ENCODE peak calls at places on chromosomes 16 and 17, in seven cellular contexts. One of them, this sample, is unnamed.

GRCh38 chr17:80027043-80027435 is 8.6 kb downstream of the TBC1D16 start:
- DNase-seq in uterus: no peak
- DNase-seq in prostate gland: no peak
- DNase-seq in H1: no peak
- DNase-seq in adrenal gland: no peak
- DNase-seq in sigmoid colon: no peak
- DNase-seq in A549: no peak
- DNase-seq in this sample: no peak

GRCh38 chr17:49486012-49486641 is 9.0 kb upstream of the NGFR start:
- DNase-seq in prostate gland: no peak
- DNase-seq in uterus: no peak
- DNase-seq in adrenal gland: no peak
- DNase-seq in H1: peak
- DNase-seq in sigmoid colon: no peak
- DNase-seq in A549: no peak
- DNase-seq in this sample: no peak

GRCh38 chr16:84940670-84941551 is 70.4 kb downstream of the ZDHHC7 start:
- DNase-seq in adrenal gland: no peak
- DNase-seq in A549: no peak
- DNase-seq in H1: no peak
- DNase-seq in sigmoid colon: peak
- DNase-seq in prostate gland: no peak
- DNase-seq in uterus: peak
- DNase-seq in this sample: no peak

GRCh38 chr17:36816889-36817288 is 120.4 kb upstream of the LHX1 start:
- DNase-seq in sigmoid colon: no peak
- DNase-seq in adrenal gland: no peak
- DNase-seq in H1: no peak
- DNase-seq in A549: no peak
- DNase-seq in uterus: no peak
- DNase-seq in prostate gland: no peak
- DNase-seq in this sample: no peak

GRCh38 chr16:19871721-19872120 is 12.9 kb downstream of the GPRC5B start:
- DNase-seq in uterus: no peak
- DNase-seq in H1: no peak
- DNase-seq in sigmoid colon: no peak
- DNase-seq in A549: no peak
- DNase-seq in prostate gland: no peak
- DNase-seq in adrenal gland: no peak
- DNase-seq in this sample: no peak

GRCh38 chr17:42603318-42603717 is 5.9 kb downstream of the RETREG3 start:
- DNase-seq in prostate gland: no peak
- DNase-seq in H1: no peak
- DNase-seq in A549: no peak
- DNase-seq in adrenal gland: no peak
- DNase-seq in sigmoid colon: no peak
- DNase-seq in uterus: no peak
- DNase-seq in this sample: no peak

GRCh38 chr17:2929881-2930533 is 133.4 kb downstream of the OR1D5 start:
- DNase-seq in prostate gland: no peak
- DNase-seq in adrenal gland: peak
- DNase-seq in sigmoid colon: no peak
- DNase-seq in H1: peak
- DNase-seq in uterus: no peak
- DNase-seq in A549: peak
- DNase-seq in this sample: peak

GRCh38 chr16:2707368-2708289 is 12.4 kb downstream of the PRSS27 start:
- DNase-seq in A549: no peak
- DNase-seq in adrenal gland: no peak
- DNase-seq in prostate gland: no peak
- DNase-seq in uterus: no peak
- DNase-seq in H1: no peak
- DNase-seq in sigmoid colon: no peak
- DNase-seq in this sample: no peak

GRCh38 chr17:45394913-45395568 is 37.6 kb downstream of the ARHGAP27 start:
- DNase-seq in adrenal gland: peak
- DNase-seq in A549: peak
- DNase-seq in H1: peak
- DNase-seq in uterus: peak
- DNase-seq in sigmoid colon: peak
- DNase-seq in prostate gland: peak
- DNase-seq in this sample: peak

GRCh38 chr16:87169509-87169985 is 147.6 kb downstream of the C16orf95 start:
- DNase-seq in A549: no peak
- DNase-seq in adrenal gland: no peak
- DNase-seq in prostate gland: no peak
- DNase-seq in sigmoid colon: no peak
- DNase-seq in H1: no peak
- DNase-seq in uterus: no peak
- DNase-seq in this sample: no peak

GRCh38 chr17:73767696-73768095 is 123.5 kb upstream of the SDK2 start:
- DNase-seq in prostate gland: no peak
- DNase-seq in A549: no peak
- DNase-seq in H1: no peak
- DNase-seq in sigmoid colon: no peak
- DNase-seq in uterus: no peak
- DNase-seq in adrenal gland: no peak
- DNase-seq in this sample: no peak

GRCh38 chr17:12421646-12422306 is 243.9 kb upstream of the MYOCD start:
- DNase-seq in H1: no peak
- DNase-seq in A549: no peak
- DNase-seq in adrenal gland: no peak
- DNase-seq in uterus: no peak
- DNase-seq in prostate gland: no peak
- DNase-seq in sigmoid colon: no peak
- DNase-seq in this sample: no peak

GRCh38 chr17:83131268-83132011 is 52.0 kb downstream of the METRNL start:
- DNase-seq in sigmoid colon: no peak
- DNase-seq in prostate gland: no peak
- DNase-seq in H1: no peak
- DNase-seq in uterus: no peak
- DNase-seq in A549: no peak
- DNase-seq in adrenal gland: no peak
- DNase-seq in this sample: no peak

GRCh38 chr16:49019081-49019633 is 262.5 kb downstream of the CBLN1 start:
- DNase-seq in uterus: no peak
- DNase-seq in adrenal gland: no peak
- DNase-seq in A549: no peak
- DNase-seq in H1: no peak
- DNase-seq in prostate gland: no peak
- DNase-seq in sigmoid colon: no peak
- DNase-seq in this sample: no peak

GRCh38 chr17:41813039-41813680 is 356 bp downstream of the FKBP10 start:
- DNase-seq in H1: no peak
- DNase-seq in A549: no peak
- DNase-seq in adrenal gland: no peak
- DNase-seq in sigmoid colon: no peak
- DNase-seq in uterus: no peak
- DNase-seq in prostate gland: no peak
- DNase-seq in this sample: no peak

GRCh38 chr17:144936-145670 is 7.7 kb downstream of the SCGB1C2 start:
- DNase-seq in H1: no peak
- DNase-seq in sigmoid colon: peak
- DNase-seq in uterus: peak
- DNase-seq in A549: no peak
- DNase-seq in prostate gland: peak
- DNase-seq in adrenal gland: peak
- DNase-seq in this sample: no peak

GRCh38 chr17:42354956-42355843 is 33.0 kb downstream of the STAT3 start:
- DNase-seq in uterus: no peak
- DNase-seq in sigmoid colon: no peak
- DNase-seq in adrenal gland: no peak
- DNase-seq in prostate gland: no peak
- DNase-seq in A549: no peak
- DNase-seq in H1: no peak
- DNase-seq in this sample: no peak

GRCh38 chr17:78351449-78352006 is 8.3 kb downstream of the SOCS3 start:
- DNase-seq in prostate gland: peak
- DNase-seq in uterus: peak
- DNase-seq in A549: peak
- DNase-seq in sigmoid colon: peak
- DNase-seq in H1: peak
- DNase-seq in adrenal gland: peak
- DNase-seq in this sample: peak

DNA sequence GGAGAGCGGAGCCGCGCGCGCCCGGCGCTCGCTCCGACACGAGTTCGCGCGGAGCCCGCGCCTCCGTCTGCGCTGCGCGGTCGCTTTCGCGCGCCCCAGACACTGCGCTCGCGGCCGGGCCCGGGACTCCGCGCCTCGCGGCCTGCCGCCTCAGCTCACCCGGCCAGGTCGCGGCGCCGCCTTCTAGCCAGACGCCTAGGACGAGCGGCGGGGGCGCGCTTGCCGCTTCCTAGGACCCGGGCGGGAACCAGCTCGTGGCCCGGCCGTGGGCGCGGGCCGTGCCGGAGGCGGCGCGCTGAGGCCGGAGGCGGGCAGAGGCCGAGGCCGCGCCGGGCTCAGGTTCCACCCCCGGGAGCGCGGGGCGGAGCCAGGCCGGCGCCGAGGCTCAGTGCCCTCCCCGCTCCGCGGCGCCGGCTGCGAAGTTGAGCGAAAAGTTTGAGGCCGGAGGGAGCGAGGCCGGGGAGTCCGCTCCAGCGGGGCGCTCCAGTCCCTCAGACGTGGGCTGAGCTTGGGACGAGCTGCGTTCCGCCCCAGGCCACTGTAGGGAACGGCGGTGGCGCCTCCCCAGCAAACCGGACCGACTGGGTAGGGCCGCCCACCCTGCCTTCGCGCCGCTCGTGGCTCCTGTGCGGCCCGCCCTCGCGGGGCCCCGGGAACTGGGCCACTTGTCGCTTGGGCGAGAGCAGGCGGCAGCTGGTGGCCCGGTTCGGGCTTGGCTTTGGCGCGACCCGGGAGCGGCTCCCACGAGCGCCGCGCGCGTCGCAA is at the start of gene SPHK1:
- DNase-seq in prostate gland: peak
- DNase-seq in uterus: no peak
- DNase-seq in A549: peak
- DNase-seq in adrenal gland: peak
- DNase-seq in H1: no peak
- DNase-seq in sigmoid colon: peak
- DNase-seq in this sample: peak
- TF ChIP-seq POLR2A in prostate gland: peak
- TF ChIP-seq POLR2A in uterus: no peak
- TF ChIP-seq POLR2A in A549: peak
- TF ChIP-seq POLR2A in adrenal gland: peak
- TF ChIP-seq POLR2A in H1: no peak
- TF ChIP-seq POLR2A in sigmoid colon: no peak
- TF ChIP-seq POLR2A in this sample: peak

GRCh38 chr16:23504076-23504452 is 6.2 kb downstream of the GGA2 start:
- DNase-seq in H1: no peak
- DNase-seq in sigmoid colon: no peak
- DNase-seq in prostate gland: peak
- DNase-seq in adrenal gland: no peak
- DNase-seq in uterus: peak
- DNase-seq in A549: no peak
- DNase-seq in this sample: peak
- TF ChIP-seq POLR2A in H1: no peak
- TF ChIP-seq POLR2A in sigmoid colon: no peak
- TF ChIP-seq POLR2A in prostate gland: no peak
- TF ChIP-seq POLR2A in adrenal gland: no peak
- TF ChIP-seq POLR2A in uterus: no peak
- TF ChIP-seq POLR2A in A549: no peak
- TF ChIP-seq POLR2A in this sample: no peak

GRCh38 chr16:81926036-81926435 is 85.2 kb downstream of the SDR42E1 start:
- DNase-seq in adrenal gland: no peak
- DNase-seq in prostate gland: no peak
- DNase-seq in H1: no peak
- DNase-seq in sigmoid colon: no peak
- DNase-seq in A549: no peak
- DNase-seq in uterus: no peak
- DNase-seq in this sample: no peak

GRCh38 chr16:81929841-81930240 is 81.4 kb downstream of the SDR42E1 start:
- DNase-seq in uterus: no peak
- DNase-seq in prostate gland: no peak
- DNase-seq in H1: no peak
- DNase-seq in A549: no peak
- DNase-seq in sigmoid colon: no peak
- DNase-seq in adrenal gland: no peak
- DNase-seq in this sample: no peak

GRCh38 chr16:81931927-81932326 is 79.3 kb downstream of the SDR42E1 start:
- DNase-seq in uterus: no peak
- DNase-seq in A549: no peak
- DNase-seq in prostate gland: no peak
- DNase-seq in H1: no peak
- DNase-seq in adrenal gland: no peak
- DNase-seq in sigmoid colon: no peak
- DNase-seq in this sample: no peak

GRCh38 chr16:81927561-81928185 is 83.6 kb downstream of the SDR42E1 start:
- DNase-seq in H1: no peak
- DNase-seq in adrenal gland: no peak
- DNase-seq in prostate gland: no peak
- DNase-seq in sigmoid colon: no peak
- DNase-seq in uterus: no peak
- DNase-seq in A549: no peak
- DNase-seq in this sample: no peak

DNA sequence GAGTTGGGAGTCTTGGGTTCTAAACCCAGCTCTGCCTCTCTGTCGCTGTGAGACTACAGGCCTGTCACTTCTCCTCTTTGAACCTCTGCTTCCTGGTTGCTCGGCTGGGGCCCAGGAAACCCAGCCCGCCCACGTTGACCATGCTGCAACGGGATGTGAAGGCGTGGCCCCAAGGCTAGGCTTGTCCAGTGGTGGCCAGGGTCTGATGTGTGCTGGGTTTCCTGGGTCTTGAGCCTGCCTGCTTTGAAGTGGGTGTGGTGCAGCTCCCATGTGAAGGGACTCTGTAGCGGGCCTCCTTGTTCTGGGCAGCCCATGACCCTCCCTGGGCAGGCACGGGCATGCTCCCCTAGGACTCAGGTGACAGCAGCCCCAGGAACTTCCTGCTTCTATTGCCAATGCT is 82.3 kb downstream of the SDR42E1 start:
- DNase-seq in adrenal gland: no peak
- DNase-seq in prostate gland: peak
- DNase-seq in uterus: no peak
- DNase-seq in A549: no peak
- DNase-seq in H1: no peak
- DNase-seq in sigmoid colon: no peak
- DNase-seq in this sample: no peak
- TF ChIP-seq POLR2A in adrenal gland: no peak
- TF ChIP-seq POLR2A in prostate gland: no peak
- TF ChIP-seq POLR2A in uterus: no peak
- TF ChIP-seq POLR2A in A549: no peak
- TF ChIP-seq POLR2A in H1: no peak
- TF ChIP-seq POLR2A in sigmoid colon: no peak
- TF ChIP-seq POLR2A in this sample: no peak

DNA sequence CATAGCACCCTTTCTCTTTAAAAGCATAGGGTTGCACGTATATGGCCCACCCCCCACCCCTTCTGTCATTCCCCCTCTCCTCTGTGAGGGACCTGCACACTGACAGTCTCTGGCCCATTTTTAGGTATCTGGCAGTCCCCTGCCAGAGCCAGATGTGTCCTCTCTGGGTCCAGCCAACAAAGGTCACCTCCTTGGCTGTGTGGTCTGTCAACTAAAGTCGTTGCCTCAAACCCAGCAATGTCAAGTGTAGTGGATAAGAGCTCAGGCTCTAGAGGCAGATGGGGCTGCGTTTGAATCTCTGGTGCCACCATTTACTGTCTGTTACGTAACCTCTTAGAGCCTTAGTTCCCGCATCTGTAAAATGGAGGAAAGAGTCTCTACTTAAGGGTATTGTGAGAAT is 211.5 kb downstream of the MSI2 start:
- DNase-seq in sigmoid colon: no peak
- DNase-seq in A549: no peak
- DNase-seq in prostate gland: no peak
- DNase-seq in adrenal gland: no peak
- DNase-seq in H1: no peak
- DNase-seq in uterus: no peak
- DNase-seq in this sample: no peak
- TF ChIP-seq POLR2A in sigmoid colon: no peak
- TF ChIP-seq POLR2A in A549: no peak
- TF ChIP-seq POLR2A in prostate gland: no peak
- TF ChIP-seq POLR2A in adrenal gland: no peak
- TF ChIP-seq POLR2A in H1: no peak
- TF ChIP-seq POLR2A in uterus: no peak
- TF ChIP-seq POLR2A in this sample: no peak